ENCODE peak calls at places on chromosomes 5 and 9, in ten cellular contexts. F is GM06990, S is lower lobe of right lung, K is Caco-2, Z is kidney, P is PC-9, X is suprapubic skin, A is breast epithelium, V is DND-41, N is astrocyte of the spinal cord. C is an unnamed sample.
A peak's percentile ranks its signal among the peaks of the same experiment; 100 is the strongest.

GRCh38 chr5:155418960-155419579 is 405.5 kb downstream of the KIF4B start:
- DNase-seq in F (no peak), S (no peak), K (no peak), Z (no peak), P (no peak), X (no peak), A (no peak), V (no peak), N (no peak), C (no peak)

GRCh38 chr9:134666208-134666607 is 24.6 kb downstream of the COL5A1 start:
- DNase-seq in F (no peak), S (no peak), K (no peak), Z (peak; percentile 18), P (no peak), X (no peak), A (no peak), V (no peak), N (no peak), C (no peak)

GRCh38 chr9:131739192-131739961 is 499 bp downstream of the RAPGEF1 start:
- DNase-seq in F (peak; percentile 59), S (peak; percentile 71), K (no peak), Z (peak; percentile 79), P (no peak), X (no peak), A (no peak), V (peak; percentile 41), N (peak; percentile 33), C (no peak)

GRCh38 chr5:68240196-68240595 is 24.6 kb downstream of the PIK3R1 start:
- DNase-seq in F (no peak), S (no peak), K (no peak), Z (no peak), P (no peak), X (no peak), A (no peak), V (no peak), N (peak; percentile 42), C (no peak)

GRCh38 chr5:140131967-140132409 is 6.3 kb downstream of the IGIP start:
- DNase-seq in F (no peak), S (peak; percentile 84), K (no peak), Z (peak; percentile 83), P (peak; percentile 68), X (no peak), A (no peak), V (peak; percentile 45), N (peak; percentile 87), C (no peak)

GRCh38 chr5:6435356-6435755 is 13.3 kb upstream of the UBE2QL1 start:
- DNase-seq in F (no peak), S (no peak), K (no peak), Z (no peak), P (no peak), X (no peak), A (no peak), V (peak; percentile 10), N (no peak), C (no peak)

GRCh38 chr5:64323591-64323990 is 157.9 kb downstream of the RNF180 start:
- DNase-seq in F (no peak), S (no peak), K (no peak), Z (no peak), P (no peak), X (no peak), A (no peak), V (no peak), N (no peak), C (no peak)

GRCh38 chr9:91282292-91282691 is 79.4 kb downstream of the AUH start:
- DNase-seq in F (no peak), S (no peak), K (no peak), Z (no peak), P (no peak), X (no peak), A (no peak), V (no peak), N (no peak), C (no peak)

GRCh38 chr9:110179734-110180133 is 28.2 kb downstream of the C9orf152 start:
- DNase-seq in F (no peak), S (no peak), K (no peak), Z (no peak), P (peak; percentile 77), X (no peak), A (no peak), V (no peak), N (peak; percentile 77), C (no peak)

GRCh38 chr9:79302002-79302401 is 269.8 kb upstream of the TLE4 start:
- DNase-seq in F (no peak), S (no peak), K (no peak), Z (no peak), P (no peak), X (no peak), A (no peak), V (no peak), N (no peak), C (no peak)
- H3K4me3 ChIP-seq in F (no peak overlapping the region), S (no peak overlapping the region), K (no peak overlapping the region), Z (no peak overlapping the region), P (no peak overlapping the region), X (no peak overlapping the region), A (no peak overlapping the region), V (no peak overlapping the region), N (no peak overlapping the region), C (no peak overlapping the region)

GRCh38 chr5:174316326-174316725 is 270.8 kb downstream of the NSG2 start:
- DNase-seq in F (no peak), S (no peak), K (no peak), Z (no peak), P (no peak), X (peak; percentile 20), A (no peak), V (no peak), N (no peak), C (no peak)

GRCh38 chr5:174315471-174315870 is 270.0 kb downstream of the NSG2 start:
- DNase-seq in F (no peak), S (no peak), K (no peak), Z (no peak), P (no peak), X (peak; percentile 32), A (no peak), V (no peak), N (no peak), C (no peak)

GRCh38 chr5:174318578-174318977 is 273.1 kb downstream of the NSG2 start:
- DNase-seq in F (no peak), S (no peak), K (no peak), Z (no peak), P (no peak), X (no peak), A (no peak), V (no peak), N (no peak), C (no peak)

GRCh38 chr5:174315871-174316270 is 270.4 kb downstream of the NSG2 start:
- DNase-seq in F (no peak), S (no peak), K (no peak), Z (no peak), P (no peak), X (peak; percentile 67), A (no peak), V (no peak), N (no peak), C (peak; percentile 54)

DNA sequence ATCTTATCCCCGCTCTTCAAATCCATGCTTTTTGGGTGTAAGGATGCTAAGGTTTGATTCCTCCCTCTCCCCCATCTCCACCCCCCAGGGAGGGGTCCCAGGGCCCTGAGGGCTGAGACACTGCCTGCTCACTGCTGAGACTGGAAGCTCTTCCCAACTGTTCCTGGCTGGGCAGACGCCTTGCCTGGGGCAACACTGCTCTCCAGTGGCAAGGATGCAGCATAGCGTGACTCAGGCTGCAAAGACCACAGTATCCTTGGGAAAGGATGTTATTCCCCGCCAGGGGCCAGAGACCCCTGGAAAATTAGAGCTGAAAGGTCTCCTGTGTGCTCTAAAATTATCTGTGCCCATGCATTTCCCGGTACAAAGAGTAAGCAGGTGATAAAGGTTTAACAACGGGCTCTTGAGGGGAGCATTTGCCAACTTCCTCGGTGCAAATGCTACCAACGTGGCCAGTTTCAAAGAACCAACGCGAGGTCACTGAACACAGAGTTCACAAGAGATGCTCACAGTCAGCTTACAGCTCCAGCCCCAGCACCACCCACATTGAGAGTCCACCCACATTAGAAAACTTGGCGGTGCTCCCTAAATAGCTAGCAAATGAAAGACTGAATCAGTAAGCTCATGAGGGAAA is 271.9 kb downstream of the NSG2 start:
- DNase-seq in F (no peak), S (no peak), K (peak; percentile 66), Z (no peak), P (no peak), X (peak; percentile 66), A (no peak), V (peak; percentile 15), N (peak; percentile 39), C (no peak)
- TF ChIP-seq CTCF in F (peak; percentile 81), S (peak; percentile 58), K (peak; percentile 93), Z (peak; percentile 76), P (peak; percentile 78), X (no peak), A (peak; percentile 51), V (peak; percentile 78), N (peak; percentile 91), C (peak; percentile 66)

DNA sequence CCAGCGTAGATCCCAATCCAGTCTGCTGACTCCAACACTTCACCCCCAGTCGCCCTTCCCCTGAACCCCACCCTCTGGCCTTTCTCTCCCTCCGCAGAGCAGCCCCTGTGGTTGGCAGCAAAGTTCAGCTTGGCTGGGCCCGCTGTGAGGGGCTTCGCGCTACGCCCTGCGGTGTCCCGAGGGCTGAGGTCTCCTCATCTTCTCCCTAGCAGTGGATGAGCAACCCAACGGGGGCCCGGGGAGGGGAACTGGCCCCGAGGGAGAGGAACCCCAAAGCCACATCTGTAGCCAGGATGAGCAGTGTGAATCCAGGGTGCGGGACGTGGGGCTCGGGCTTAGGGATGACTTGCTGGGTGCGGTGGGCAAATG is 579 bp downstream of the EGFL7 start:
- DNase-seq in F (no peak), S (no peak), K (no peak), Z (no peak), P (no peak), X (no peak), A (no peak), V (no peak), N (no peak), C (no peak)
- H3K4me3 ChIP-seq in F (no peak overlapping the region), S (peak overlapping the region; percentile 61), K (no peak overlapping the region), Z (peak overlapping the region; percentile 55), P (no peak overlapping the region), X (peak overlapping the region; percentile 54), A (peak overlapping the region; percentile 47), V (no peak overlapping the region), N (no peak overlapping the region), C (peak overlapping the region; percentile 21)

GRCh38 chr5:82336566-82337351 is 58.6 kb upstream of the RPS23 start:
- DNase-seq in F (no peak), S (no peak), K (no peak), Z (no peak), P (no peak), X (no peak), A (no peak), V (no peak), N (no peak), C (no peak)

GRCh38 chr5:82341325-82341724 is 63.2 kb upstream of the RPS23 start:
- DNase-seq in F (no peak), S (no peak), K (no peak), Z (no peak), P (no peak), X (no peak), A (no peak), V (peak; percentile 70), N (no peak), C (no peak)

GRCh38 chr5:82339744-82340143 is 61.6 kb upstream of the RPS23 start:
- DNase-seq in F (no peak), S (no peak), K (no peak), Z (no peak), P (no peak), X (no peak), A (no peak), V (no peak), N (no peak), C (no peak)

GRCh38 chr5:82340799-82341198 is 62.6 kb upstream of the RPS23 start:
- DNase-seq in F (no peak), S (no peak), K (no peak), Z (no peak), P (no peak), X (no peak), A (no peak), V (peak; percentile 56), N (no peak), C (no peak)

GRCh38 chr5:82338731-82339130 is 60.6 kb upstream of the RPS23 start:
- DNase-seq in F (no peak), S (no peak), K (no peak), Z (no peak), P (no peak), X (no peak), A (no peak), V (peak; percentile 21), N (no peak), C (no peak)
- TF ChIP-seq CTCF in F (no peak), S (no peak), K (no peak), Z (no peak), P (no peak), X (no peak), A (no peak), V (no peak), N (no peak), C (no peak)

C was measured in ascending aorta.